ENCODE peak calls at places on chromosomes 1 and 21, in nine cellular contexts. V, O, J, I, A, Z, K, T and W are unnamed samples. For H3K79me2, the result is how much of the 10 kb centered on the place peaks cover.

GRCh38 chr1:66998972-66999371 is 55.0 kb downstream of the SLC35D1 start:
- DNase-seq in V (no peak), O (peak), J (no peak), I (no peak), A (no peak), Z (no peak), K (no peak), T (peak), W (no peak)

GRCh38 chr21:33268736-33269441 is 2.7 kb downstream of the IL10RB start:
- DNase-seq in V (no peak), O (no peak), J (no peak), I (peak), A (peak), Z (peak), K (no peak), T (no peak), W (no peak)

GRCh38 chr1:171881466-171881865 is 40.2 kb downstream of the DNM3 start:
- DNase-seq in V (no peak), O (no peak), J (no peak), I (no peak), A (no peak), Z (no peak), K (no peak), T (no peak), W (no peak)

GRCh38 chr1:56866656-56867055 is 12.1 kb downstream of the C8A start:
- DNase-seq in V (no peak), O (peak), J (peak), I (no peak), A (no peak), Z (no peak), K (no peak), T (peak), W (no peak)

GRCh38 chr1:215793210-215793609 is 226.1 kb downstream of the KCTD3 start:
- DNase-seq in V (no peak), O (peak), J (peak), I (no peak), A (peak), Z (no peak), K (no peak), T (peak), W (no peak)

GRCh38 chr1:37143818-37144217 is 109.5 kb upstream of the GRIK3 start:
- DNase-seq in V (no peak), O (no peak), J (no peak), I (no peak), A (no peak), Z (peak), K (peak), T (no peak), W (peak)

GRCh38 chr1:41819843-41820242 is 98.9 kb downstream of the HIVEP3 start:
- DNase-seq in V (no peak), O (no peak), J (no peak), I (no peak), A (no peak), Z (no peak), K (no peak), T (no peak), W (no peak)

GRCh38 chr1:99328171-99328570 is 63.9 kb downstream of the PLPPR4 start:
- DNase-seq in V (no peak), O (no peak), J (no peak), I (no peak), A (no peak), Z (no peak), K (no peak), T (no peak), W (no peak)

GRCh38 chr1:209008586-209008985 is 574.9 kb upstream of the CAMK1G start:
- DNase-seq in V (no peak), O (no peak), J (no peak), I (no peak), A (peak), Z (no peak), K (no peak), T (no peak), W (no peak)

GRCh38 chr21:36913247-36914169 is 53.0 kb downstream of the HLCS start:
- DNase-seq in V (no peak), O (no peak), J (no peak), I (no peak), A (peak), Z (no peak), K (no peak), T (no peak), W (no peak)

GRCh38 chr1:32353886-32354570 is 8.3 kb downstream of the FAM229A start:
- DNase-seq in V (peak), O (peak), J (peak), I (no peak), A (no peak), Z (no peak), K (no peak), T (peak), W (no peak)

GRCh38 chr1:241600496-241600901 is 39.7 kb downstream of the CHML start:
- DNase-seq in V (no peak), O (peak), J (peak), I (no peak), A (no peak), Z (peak), K (no peak), T (peak), W (no peak)

GRCh38 chr1:15830284-15830657 is 17.2 kb upstream of the SPEN start:
- DNase-seq in V (no peak), O (no peak), J (no peak), I (no peak), A (no peak), Z (no peak), K (no peak), T (no peak), W (peak)

GRCh38 chr1:165942062-165942461 is 114.6 kb downstream of the UCK2 start:
- DNase-seq in V (no peak), O (no peak), J (no peak), I (no peak), A (no peak), Z (no peak), K (no peak), T (no peak), W (peak)

GRCh38 chr1:154565876-154566275 is 1.7 kb upstream of the CHRNB2 start:
- DNase-seq in V (no peak), O (no peak), J (no peak), I (no peak), A (no peak), Z (no peak), K (no peak), T (no peak), W (no peak)

GRCh38 chr1:29767088-29767685 is 530.9 kb downstream of the PTPRU start:
- DNase-seq in V (no peak), O (no peak), J (no peak), I (no peak), A (no peak), Z (no peak), K (no peak), T (no peak), W (no peak)

GRCh38 chr1:94875794-94876193 is 51.1 kb downstream of the CNN3 start:
- DNase-seq in V (no peak), O (no peak), J (no peak), I (no peak), A (no peak), Z (no peak), K (no peak), T (no peak), W (no peak)

GRCh38 chr1:115765091-115765490 is 3.4 kb downstream of the CASQ2 start:
- DNase-seq in V (no peak), O (no peak), J (no peak), I (no peak), A (no peak), Z (no peak), K (no peak), T (no peak), W (no peak)

GRCh38 chr1:52976183-52977035 is 49.3 kb downstream of the SCP2 start:
- DNase-seq in V (no peak), O (peak), J (no peak), I (no peak), A (no peak), Z (no peak), K (peak), T (no peak), W (peak)

GRCh38 chr1:222171005-222171404 is 376.9 kb downstream of the HHIPL2 start:
- DNase-seq in V (no peak), O (peak), J (peak), I (peak), A (peak), Z (peak), K (no peak), T (peak), W (peak)

GRCh38 chr1:59506952-59507351 is 210.1 kb downstream of the FGGY start:
- DNase-seq in V (no peak), O (peak), J (peak), I (no peak), A (peak), Z (no peak), K (no peak), T (peak), W (no peak)

GRCh38 chr1:57492846-57493245 is 69.0 kb upstream of the DAB1 start:
- DNase-seq in V (no peak), O (no peak), J (no peak), I (no peak), A (no peak), Z (no peak), K (no peak), T (no peak), W (no peak)

GRCh38 chr1:205301220-205301821 is 20.2 kb downstream of the NUAK2 start:
- DNase-seq in V (peak), O (peak), J (peak), I (no peak), A (peak), Z (peak), K (no peak), T (peak), W (peak)

GRCh38 chr1:102941364-102941947 is 166.9 kb downstream of the COL11A1 start:
- DNase-seq in V (no peak), O (peak), J (no peak), I (no peak), A (peak), Z (no peak), K (no peak), T (peak), W (peak)

GRCh38 chr1:97013904-97014303 is 292.3 kb downstream of the PTBP2 start:
- DNase-seq in V (peak), O (peak), J (peak), I (no peak), A (peak), Z (no peak), K (no peak), T (peak), W (no peak)

GRCh38 chr1:86852289-86852688 is 61.6 kb downstream of the SELENOF start:
- DNase-seq in V (no peak), O (no peak), J (no peak), I (no peak), A (no peak), Z (no peak), K (no peak), T (no peak), W (no peak)

GRCh38 chr21:27061783-27062182 is 94.9 kb upstream of the ADAMTS5 start:
- DNase-seq in V (no peak), O (no peak), J (no peak), I (no peak), A (no peak), Z (no peak), K (no peak), T (no peak), W (no peak)

GRCh38 chr1:156508955-156509234 is 8.3 kb upstream of the MEF2D start:
- DNase-seq in V (no peak), O (no peak), J (peak), I (no peak), A (no peak), Z (no peak), K (no peak), T (no peak), W (no peak)

GRCh38 chr1:6471969-6472368 is 6.0 kb upstream of the TNFRSF25 start:
- DNase-seq in V (no peak), O (no peak), J (no peak), I (no peak), A (peak), Z (peak), K (no peak), T (no peak), W (no peak)

GRCh38 chr1:37270639-37271038 is 203.7 kb upstream of the ZC3H12A start:
- DNase-seq in V (no peak), O (no peak), J (no peak), I (no peak), A (no peak), Z (no peak), K (no peak), T (no peak), W (no peak)

GRCh38 chr1:197685785-197686184 is 89.5 kb downstream of the DENND1B start:
- DNase-seq in V (no peak), O (peak), J (no peak), I (no peak), A (no peak), Z (no peak), K (no peak), T (peak), W (no peak)

GRCh38 chr1:196897158-196897828 is 9.4 kb downstream of the CFHR4 start:
- DNase-seq in V (no peak), O (no peak), J (peak), I (no peak), A (no peak), Z (no peak), K (no peak), T (no peak), W (peak)

GRCh38 chr1:26164036-26164927 is 4.5 kb downstream of the C1orf232 start:
- DNase-seq in V (peak), O (no peak), J (peak), I (no peak), A (peak), Z (peak), K (peak), T (no peak), W (peak)

GRCh38 chr1:26163684-26164035 is 4.8 kb downstream of the FAM110D start:
- DNase-seq in V (no peak), O (no peak), J (no peak), I (no peak), A (no peak), Z (no peak), K (no peak), T (no peak), W (no peak)

GRCh38 chr1:26160527-26161407 is 1.9 kb downstream of the FAM110D start:
- DNase-seq in V (peak), O (no peak), J (no peak), I (no peak), A (no peak), Z (no peak), K (peak), T (no peak), W (no peak)

GRCh38 chr1:26161408-26162219 is 2.7 kb downstream of the FAM110D start:
- DNase-seq in V (peak), O (peak), J (peak), I (no peak), A (peak), Z (peak), K (peak), T (peak), W (peak)

DNA sequence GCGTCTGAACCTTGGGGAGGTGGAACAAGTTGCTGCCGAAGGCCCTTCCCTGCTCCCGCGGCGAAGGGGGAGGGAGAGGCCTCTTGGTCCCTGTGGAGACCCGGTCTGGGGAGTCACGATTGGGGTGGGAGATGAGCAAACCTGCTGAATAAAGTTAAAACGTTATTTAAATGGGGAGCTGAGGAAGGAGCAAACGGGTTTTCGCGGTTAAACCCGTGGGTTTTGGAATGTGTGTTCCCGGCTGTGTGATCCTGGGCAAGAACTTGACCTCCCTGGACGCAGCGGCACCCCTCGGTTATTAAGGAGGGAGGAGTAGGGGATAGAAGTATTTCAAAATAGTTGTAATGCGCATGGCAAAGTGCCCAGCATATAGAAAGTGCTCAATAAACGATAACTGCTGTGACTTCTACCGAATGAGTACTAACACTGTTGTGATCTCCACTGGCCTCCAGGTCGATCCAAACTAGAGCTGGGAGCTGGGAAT is 3.4 kb downstream of the FAM110D start:
- DNase-seq in V (peak), O (no peak), J (no peak), I (no peak), A (peak), Z (no peak), K (no peak), T (no peak), W (no peak)
- TF ChIP-seq EZH2 in V (no peak), O (no peak), J (no peak), I (no peak), A (no peak), Z (no peak), K (no peak), T (no peak), W (peak)

GRCh38 chr1:158818991-158819405 is 12.2 kb upstream of the MNDA start:
- DNase-seq in V (no peak), O (no peak), J (no peak), I (no peak), A (no peak), Z (no peak), K (no peak), T (no peak), W (no peak)
- H3K27ac ChIP-seq in V (no peak), O (no peak), J (no peak), I (no peak), A (no peak), Z (no peak), K (peak), T (no peak), W (no peak)

GRCh38 chr1:109566982-109567381 is 18.6 kb downstream of the GNAI3 start:
- DNase-seq in V (no peak), O (no peak), J (no peak), I (no peak), A (no peak), Z (no peak), K (no peak), T (no peak), W (no peak)
- H3K79me2 ChIP-seq in V (half or more), O (half or more), J (half or more), I (half or more), A (half or more), Z (half or more), K (half or more), T (half or more), W (half or more)

GRCh38 chr1:63320024-63320799 is 2.2 kb upstream of the FOXD3 start:
- DNase-seq in V (no peak), O (no peak), J (peak), I (no peak), A (no peak), Z (peak), K (no peak), T (no peak), W (peak)
- TF ChIP-seq EZH2 in V (peak), O (peak), J (peak), I (no peak), A (no peak), Z (peak), K (no peak), T (peak), W (peak)

DNA sequence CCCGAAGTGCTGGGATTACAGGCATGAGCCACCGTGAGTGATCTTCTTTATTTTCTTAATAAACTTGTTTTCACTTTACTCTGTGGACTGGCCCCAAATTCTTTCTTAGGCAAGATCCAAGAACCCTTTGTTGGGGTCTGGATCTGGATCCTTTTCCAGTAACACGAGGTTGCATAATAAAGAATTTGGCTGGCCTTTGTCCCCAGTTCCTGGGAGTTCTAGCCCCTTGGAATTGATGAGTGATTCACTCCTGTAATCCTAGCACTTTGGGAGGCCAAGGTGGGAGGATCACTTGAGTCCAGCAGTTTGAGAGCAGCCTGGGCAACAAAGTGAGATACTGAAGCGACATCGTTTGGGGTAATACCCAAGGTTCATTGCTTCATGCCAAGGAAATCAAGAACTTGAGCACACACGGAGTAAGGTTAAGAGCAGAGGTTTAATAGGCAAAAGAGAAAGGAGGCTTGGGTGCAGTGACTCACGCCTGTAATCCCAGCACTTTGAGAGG is 2.2 kb upstream of the TOMM20 start:
- DNase-seq in V (no peak), O (no peak), J (no peak), I (no peak), A (no peak), Z (no peak), K (no peak), T (no peak), W (no peak)
- H3K27ac ChIP-seq in V (no peak), O (no peak), J (no peak), I (no peak), A (no peak), Z (no peak), K (no peak), T (no peak), W (no peak)

GRCh38 chr1:202348509-202349262 is at the start of gene PPP1R12B:
- DNase-seq in V (peak), O (peak), J (peak), I (peak), A (peak), Z (peak), K (peak), T (peak), W (peak)

GRCh38 chr1:202351725-202352124 is 3.2 kb downstream of the PPP1R12B start:
- DNase-seq in V (no peak), O (peak), J (no peak), I (no peak), A (no peak), Z (no peak), K (no peak), T (peak), W (no peak)

GRCh38 chr1:202348005-202348508 is 442 bp upstream of the PPP1R12B start:
- DNase-seq in V (no peak), O (no peak), J (no peak), I (no peak), A (no peak), Z (no peak), K (no peak), T (no peak), W (no peak)

GRCh38 chr1:202343652-202344349 is 2.1 kb upstream of the UBE2T start:
- DNase-seq in V (peak), O (peak), J (peak), I (peak), A (peak), Z (peak), K (peak), T (no peak), W (peak)

DNA sequence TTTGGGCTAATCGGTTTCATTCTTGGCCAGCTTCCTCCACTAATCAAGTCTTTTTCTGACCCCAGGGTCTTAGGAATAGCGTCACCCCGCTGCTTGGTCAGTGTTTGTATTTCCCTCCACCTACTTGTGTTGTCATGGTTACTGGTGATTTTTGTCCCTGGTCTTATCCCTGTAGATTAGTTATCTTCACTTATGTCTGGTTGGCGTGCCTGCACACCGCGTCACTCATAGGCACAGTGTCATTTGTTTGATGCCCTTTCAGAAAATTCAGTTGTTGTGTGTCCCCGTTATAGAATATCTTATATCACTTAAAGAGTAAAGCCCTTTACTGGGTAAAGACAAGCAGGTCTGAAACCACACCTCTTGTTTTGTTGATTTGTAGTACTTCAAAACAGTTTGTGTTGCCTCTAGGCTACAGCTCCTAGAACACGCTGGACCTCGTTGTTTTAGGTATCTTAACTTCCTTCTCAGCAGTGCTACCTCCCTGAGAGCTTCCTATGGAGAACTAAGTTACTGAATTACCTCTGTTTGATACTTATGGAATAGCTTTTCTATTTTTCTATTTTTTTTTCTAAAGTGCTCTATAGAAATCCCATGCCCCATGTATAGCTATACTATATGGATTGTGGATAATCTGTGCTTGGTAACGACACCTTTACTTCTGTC is 897 bp downstream of the PPP1R12B start:
- DNase-seq in V (peak), O (peak), J (peak), I (no peak), A (peak), Z (peak), K (peak), T (peak), W (no peak)
- H3K79me2 ChIP-seq in V (under half), O (under half), J (half or more), I (under half), A (under half), Z (half or more), K (half or more), T (under half), W (under half)

GRCh38 chr1:3061981-3062615 is 6.9 kb upstream of the PRDM16 start:
- DNase-seq in V (no peak), O (no peak), J (peak), I (no peak), A (peak), Z (no peak), K (no peak), T (no peak), W (peak)
- TF ChIP-seq EZH2 in V (peak), O (no peak), J (no peak), I (no peak), A (no peak), Z (peak), K (no peak), T (no peak), W (no peak)